ENCODE peak calls at places on chromosomes 1 and 21, in ten cellular contexts. I is IMR-90; H is HepG2; M is left ventricle myocardium inferior; U is K562; C is HL-60; O is NB4; B is fibroblast of pulmonary artery; K is activated CD8-positive, alpha-beta T cell treated with anti-CD3 and anti-CD28 coated beads for 36 hours; V is PC-3. D is an unnamed sample.

GRCh38 chr1:99766378-99766800 is at the start of gene FRRS1:
- DNase-seq in I (peak; percentile 64), H (peak; percentile 66), M (peak; percentile 57), U (peak; percentile 53), C (peak; percentile 92), O (peak; percentile 93), B (peak; percentile 78), K (peak; percentile 68), V (peak; percentile 94), D (peak; percentile 98)

GRCh38 chr1:35929730-35930592 is 944 bp upstream of the AGO3 start:
- DNase-seq in I (peak; percentile 42), H (peak; percentile 15), M (peak; percentile 53), U (peak; percentile 58), C (peak; percentile 62), O (peak; percentile 83), B (peak; percentile 60), K (peak; percentile 59), V (peak; percentile 54), D (peak; percentile 13)

GRCh38 chr21:35614412-35614901 is 445.9 kb downstream of the SETD4 start:
- DNase-seq in I (peak; percentile 39), H (no peak), M (no peak), U (no peak), C (no peak), O (peak; percentile 37), B (peak; percentile 82), K (no peak), V (peak; percentile 87), D (no peak)

GRCh38 chr1:43774359-43774758 is 67.0 kb downstream of the ST3GAL3 start:
- DNase-seq in I (peak; percentile 84), H (no peak), M (no peak), U (peak; percentile 25), C (no peak), O (peak; percentile 72), B (peak; percentile 82), K (peak; percentile 4), V (peak; percentile 70), D (no peak)

GRCh38 chr1:56647106-56647505 is 2.0 kb downstream of the PRKAA2 start:
- DNase-seq in I (no peak), H (no peak), M (no peak), U (no peak), C (no peak), O (no peak), B (no peak), K (no peak), V (no peak), D (no peak)

GRCh38 chr1:26412180-26412840 is 1.7 kb downstream of the LIN28A start:
- DNase-seq in I (no peak), H (no peak), M (no peak), U (no peak), C (no peak), O (no peak), B (no peak), K (no peak), V (no peak), D (no peak)

GRCh38 chr21:45318556-45319341 is 31.1 kb upstream of the POFUT2 start:
- DNase-seq in I (peak; percentile 54), H (peak; percentile 94), M (peak; percentile 85), U (peak; percentile 95), C (no peak), O (no peak), B (peak; percentile 46), K (no peak), V (no peak), D (no peak)

GRCh38 chr21:21971384-21971783 is 973.2 kb downstream of the NCAM2 start:
- DNase-seq in I (no peak), H (no peak), M (no peak), U (no peak), C (no peak), O (no peak), B (no peak), K (no peak), V (peak; percentile 26), D (no peak)

GRCh38 chr1:228175316-228176023 is 9.9 kb downstream of the IBA57 start:
- DNase-seq in I (no peak), H (no peak), M (no peak), U (no peak), C (no peak), O (no peak), B (no peak), K (no peak), V (no peak), D (no peak)

GRCh38 chr1:216598448-216598847 is 124.8 kb downstream of the ESRRG start:
- DNase-seq in I (no peak), H (no peak), M (no peak), U (no peak), C (no peak), O (no peak), B (no peak), K (no peak), V (no peak), D (no peak)

GRCh38 chr1:186066411-186066810 is 308.6 kb downstream of the TPR start:
- DNase-seq in I (no peak), H (no peak), M (no peak), U (no peak), C (no peak), O (peak; percentile 2), B (no peak), K (no peak), V (no peak), D (no peak)

GRCh38 chr1:225746361-225747179 is 31.1 kb upstream of the SRP9 start:
- DNase-seq in I (peak; percentile 90), H (peak; percentile 85), M (peak; percentile 69), U (no peak), C (no peak), O (no peak), B (peak; percentile 92), K (no peak), V (peak; percentile 95), D (no peak)

GRCh38 chr1:1779691-1780597 is 1.7 kb upstream of the NADK start:
- DNase-seq in I (peak; percentile 34), H (no peak), M (peak; percentile 55), U (peak; percentile 41), C (peak; percentile 97), O (peak; percentile 94), B (peak; percentile 77), K (peak; percentile 85), V (no peak), D (no peak)

GRCh38 chr1:230280054-230280795 is 145.9 kb downstream of the PGBD5 start:
- DNase-seq in I (no peak), H (no peak), M (no peak), U (no peak), C (no peak), O (no peak), B (no peak), K (peak; percentile 33), V (no peak), D (no peak)

GRCh38 chr1:94481473-94481933 is 60.1 kb downstream of the F3 start:
- DNase-seq in I (peak; percentile 74), H (peak; percentile 62), M (no peak), U (peak; percentile 52), C (peak; percentile 60), O (peak; percentile 73), B (peak; percentile 84), K (peak; percentile 37), V (peak; percentile 80), D (no peak)

DNA sequence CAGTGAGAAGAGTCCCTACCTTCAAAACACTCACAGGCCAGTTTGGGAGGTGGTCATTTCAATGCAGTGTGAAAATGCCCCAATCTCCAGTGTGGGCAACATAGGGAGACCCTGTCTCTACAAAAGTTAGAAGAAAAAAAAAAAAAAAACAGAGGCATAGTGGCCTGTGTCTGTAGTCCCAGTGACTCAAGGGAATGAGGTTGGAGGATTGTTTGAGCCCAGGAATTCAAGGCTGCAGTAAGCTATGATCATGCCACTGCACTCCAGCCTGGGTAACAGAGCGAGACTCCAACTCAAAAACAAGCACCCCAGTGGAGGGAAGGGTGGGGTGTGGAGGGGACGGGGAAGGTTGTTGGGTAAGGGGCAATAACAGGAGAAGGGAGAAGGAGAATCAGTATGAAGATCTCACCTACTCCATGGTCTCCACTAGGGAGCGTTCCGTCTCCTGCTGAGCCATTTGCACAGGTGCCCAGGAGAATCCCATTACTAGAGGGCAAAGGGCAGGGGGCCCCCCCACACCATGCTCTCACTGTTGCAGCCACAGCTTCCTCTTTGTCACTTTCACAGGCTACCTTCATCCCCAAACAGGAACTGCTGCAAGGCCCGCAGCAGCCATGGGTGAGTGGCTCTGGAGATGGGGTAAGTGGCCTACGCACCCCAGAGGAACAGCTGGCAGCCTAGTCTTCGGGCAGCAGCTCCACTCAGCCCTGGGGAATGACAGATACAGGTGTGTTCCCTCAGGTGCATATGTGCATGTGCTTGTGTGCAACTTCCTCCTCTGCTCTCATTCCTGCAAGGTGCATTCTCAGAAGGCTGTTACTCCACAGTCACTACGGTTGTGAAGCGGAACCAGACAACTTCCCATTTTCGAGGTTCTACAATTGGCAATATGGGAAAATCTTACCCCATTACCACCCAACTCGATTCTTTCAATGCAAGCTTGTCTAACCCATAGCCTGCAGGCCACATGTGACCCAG is 87.9 kb upstream of the LYST start:
- DNase-seq in I (peak; percentile 34), H (peak; percentile 37), M (peak; percentile 28), U (no peak), C (peak; percentile 98), O (peak; percentile 98), B (no peak), K (peak; percentile 80), V (no peak), D (no peak)
- TF ChIP-seq CTCF in I (no peak), H (peak; percentile 64), M (no peak), U (no peak), C (peak; percentile 8), O (peak; percentile 39), B (no peak), K (no peak), V (no peak), D (no peak)

GRCh38 chr21:28235169-28235892 is 757.3 kb downstream of the LTN1 start:
- DNase-seq in I (no peak), H (no peak), M (peak; percentile 22), U (no peak), C (peak; percentile 84), O (peak; percentile 15), B (peak; percentile 48), K (no peak), V (no peak), D (no peak)
- TF ChIP-seq CTCF in I (peak; percentile 36), H (no peak), M (peak; percentile 38), U (no peak), C (no peak), O (no peak), B (peak; percentile 33), K (no peak), V (peak; percentile 42), D (no peak)

DNA sequence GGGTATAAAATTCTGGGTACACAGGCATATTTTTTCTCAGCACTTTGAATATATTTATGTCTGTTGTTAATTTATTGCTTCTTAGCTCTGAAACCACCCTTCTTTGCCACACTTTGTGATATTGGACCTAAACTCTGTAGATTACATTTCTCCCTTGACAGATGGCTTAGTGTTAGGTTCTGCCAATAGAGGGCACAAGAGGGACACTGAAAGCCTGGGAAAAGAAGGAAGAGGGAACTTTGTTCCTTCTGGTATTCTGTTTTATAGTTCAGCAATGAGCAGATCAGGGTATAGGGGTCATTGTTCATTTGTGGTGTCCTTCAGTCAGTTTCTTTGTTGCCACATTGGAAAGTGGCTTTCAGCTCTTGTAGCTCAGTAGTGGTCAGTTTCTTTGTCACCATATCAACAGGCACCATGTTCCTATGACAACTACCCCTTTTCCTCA is 423.5 kb upstream of the PROX1 start:
- DNase-seq in I (no peak), H (peak; percentile 79), M (no peak), U (no peak), C (peak; percentile 33), O (peak; percentile 45), B (no peak), K (no peak), V (peak; percentile 68), D (no peak)
- TF ChIP-seq CTCF in I (no peak), H (peak; percentile 62), M (peak; percentile 55), U (peak; percentile 62), C (peak; percentile 8), O (peak; percentile 63), B (peak; percentile 7), K (no peak), V (peak; percentile 86), D (peak; percentile 42)

GRCh38 chr1:247287460-247287859 is 31.6 kb downstream of the VN1R5 start:
- DNase-seq in I (no peak), H (no peak), M (no peak), U (no peak), C (no peak), O (no peak), B (no peak), K (no peak), V (peak; percentile 36), D (no peak)
- TF ChIP-seq CTCF in I (no peak), H (peak; percentile 42), M (no peak), U (peak; percentile 62), C (no peak), O (no peak), B (no peak), K (no peak), V (peak; percentile 67), D (peak; percentile 15)

D was measured in LNCaP clone FGC.